ENCODE peak calls at places on chromosomes 2 and 18, in four cellular contexts. R is amygdala, U is H54, V is A549. X is an unnamed sample.

GRCh38 chr2:10977003-10977402 is 65.3 kb downstream of the KCNF1 start:
- DNase-seq in U (no peak), V (no peak), R (no peak), X (no peak)

GRCh38 chr2:30694286-30695055 is 112.8 kb downstream of the CAPN13 start:
- DNase-seq in R (no peak), U (no peak), V (no peak), X (no peak)

GRCh38 chr2:147829106-147829505 is 15.7 kb upstream of the ACVR2A start:
- DNase-seq in V (peak), R (no peak), U (no peak), X (peak)

GRCh38 chr2:65429799-65430514 is 2.4 kb downstream of the SPRED2 start:
- DNase-seq in V (no peak), R (no peak), U (no peak), X (peak)

GRCh38 chr18:25061345-25061744 is 290.6 kb downstream of the ZNF521 start:
- DNase-seq in V (no peak), R (no peak), U (no peak), X (no peak)

GRCh38 chr2:22904126-22904684 is 480.8 kb upstream of the KLHL29 start:
- DNase-seq in R (no peak), V (peak), U (peak), X (peak)

GRCh38 chr2:121778736-121779487 is 23.5 kb downstream of the TSN start:
- DNase-seq in R (no peak), U (no peak), V (no peak), X (no peak)

GRCh38 chr2:240245706-240246105 is 105.2 kb upstream of the OTOS start:
- DNase-seq in V (no peak), R (no peak), U (no peak), X (no peak)

GRCh38 chr2:75098856-75099255 is 100.5 kb downstream of the TACR1 start:
- DNase-seq in V (peak), U (peak), R (no peak), X (no peak)

GRCh38 chr2:234521536-234521935 is 24.7 kb upstream of the ARL4C start:
- DNase-seq in U (no peak), R (no peak), V (no peak), X (peak)

GRCh38 chr2:127707890-127708648 is 6.8 kb downstream of the SFT2D3 start:
- DNase-seq in U (no peak), V (no peak), R (no peak), X (no peak)

GRCh38 chr18:28875059-28875458 is 698.1 kb upstream of the CDH2 start:
- DNase-seq in V (no peak), R (no peak), U (no peak), X (no peak)

GRCh38 chr18:69239849-69240248 is 160.8 kb upstream of the DOK6 start:
- DNase-seq in U (no peak), V (no peak), R (no peak), X (no peak)

GRCh38 chr2:43018179-43019024 is 208.0 kb downstream of the ZFP36L2 start:
- DNase-seq in V (peak), R (no peak), U (no peak), X (no peak)

GRCh38 chr2:234095301-234095700 is 44.8 kb downstream of the SPP2 start:
- DNase-seq in U (no peak), R (no peak), V (no peak), X (no peak)

GRCh38 chr2:44833123-44834069 is 108.1 kb upstream of the SIX3 start:
- DNase-seq in R (no peak), V (no peak), U (no peak), X (no peak)

GRCh38 chr2:76599732-76600368 is 889.1 kb upstream of the GCFC2 start:
- DNase-seq in V (peak), R (peak), U (peak), X (peak)

GRCh38 chr2:40364143-40364903 is 87.6 kb downstream of the SLC8A1 start:
- DNase-seq in U (no peak), R (no peak), V (peak), X (peak)

GRCh38 chr18:2910751-2911425 is 64.1 kb downstream of the EMILIN2 start:
- DNase-seq in R (no peak), V (no peak), U (no peak), X (no peak)